ENCODE peak calls at places on chromosomes 7 and 10, in six cellular contexts. A is transverse colon, M is spleen, D is gastrocnemius medialis, R is HepG2, S is endothelial cell of umbilical vein. Z is an unnamed sample.

GRCh38 chr7:50567715-50568261 is 2.6 kb upstream of the DDC start:
- DNase-seq in S (no peak), M (no peak), A (no peak), D (no peak), R (no peak), Z (no peak)

GRCh38 chr10:28236641-28237040 is 66.2 kb downstream of the MPP7 start:
- DNase-seq in R (no peak), M (no peak), A (no peak), S (no peak), D (no peak), Z (no peak)

GRCh38 chr10:86795353-86795752 is 38.9 kb downstream of the BMPR1A start:
- DNase-seq in A (no peak), D (no peak), M (no peak), R (peak; percentile 12), S (no peak), Z (no peak)

GRCh38 chr10:126022841-126023240 is 126.5 kb downstream of the FANK1 start:
- DNase-seq in S (no peak), R (no peak), M (no peak), A (no peak), D (no peak), Z (no peak)

GRCh38 chr10:19572056-19572455 is 244.2 kb upstream of the PLXDC2 start:
- DNase-seq in A (no peak), R (no peak), D (no peak), S (no peak), M (no peak), Z (no peak)

GRCh38 chr7:11252705-11253272 is 279.1 kb downstream of the PHF14 start:
- DNase-seq in S (no peak), R (no peak), A (no peak), M (no peak), D (no peak), Z (no peak)

GRCh38 chr7:155590215-155591023 is 44.1 kb upstream of the CNPY1 start:
- DNase-seq in R (peak; percentile 72), D (no peak), S (no peak), A (peak; percentile 16), M (peak; percentile 91), Z (no peak)

GRCh38 chr10:43679509-43679908 is 30.8 kb upstream of the ZNF32 start:
- DNase-seq in D (peak; percentile 68), R (no peak), A (peak; percentile 44), M (no peak), S (no peak), Z (peak; percentile 83)

DNA sequence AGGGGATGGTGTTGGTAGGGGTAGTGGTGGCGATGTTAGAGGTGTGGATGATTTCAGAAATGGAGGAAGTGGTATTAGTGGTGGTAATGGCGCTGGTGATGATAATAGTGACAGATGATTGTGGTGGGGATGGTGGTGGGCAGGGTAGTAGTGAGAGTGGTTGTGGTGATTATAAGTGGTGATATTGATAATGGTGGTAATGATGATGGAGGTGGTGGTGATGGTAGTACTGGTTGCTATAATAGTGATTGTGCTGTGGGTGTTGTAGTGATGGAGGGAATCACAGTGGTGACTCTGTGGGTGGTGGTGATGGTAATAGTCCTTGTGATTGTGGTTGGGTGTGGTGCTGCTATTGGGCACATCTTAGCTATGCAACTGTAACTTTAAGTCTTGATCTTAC is 61.6 kb upstream of the TBX20 start:
- DNase-seq in M (no peak), D (no peak), S (no peak), R (no peak), A (no peak), Z (no peak)
- TF ChIP-seq POLR2A in M (no peak), D (no peak), S (no peak), R (no peak), A (no peak), Z (no peak)

GRCh38 chr10:62075414-62075813 is 173.9 kb downstream of the ARID5B start:
- DNase-seq in R (no peak), S (no peak), D (no peak), M (no peak), A (no peak), Z (no peak)
- H3K36me3 ChIP-seq in R (peaks cover 83% of the 10 kb centered on the region), S (no peaks in the 10 kb centered on the region), D (peaks cover 13% of the 10 kb centered on the region), M (peaks cover 27% of the 10 kb centered on the region), A (peaks cover 22% of the 10 kb centered on the region), Z (no peaks in the 10 kb centered on the region)

DNA sequence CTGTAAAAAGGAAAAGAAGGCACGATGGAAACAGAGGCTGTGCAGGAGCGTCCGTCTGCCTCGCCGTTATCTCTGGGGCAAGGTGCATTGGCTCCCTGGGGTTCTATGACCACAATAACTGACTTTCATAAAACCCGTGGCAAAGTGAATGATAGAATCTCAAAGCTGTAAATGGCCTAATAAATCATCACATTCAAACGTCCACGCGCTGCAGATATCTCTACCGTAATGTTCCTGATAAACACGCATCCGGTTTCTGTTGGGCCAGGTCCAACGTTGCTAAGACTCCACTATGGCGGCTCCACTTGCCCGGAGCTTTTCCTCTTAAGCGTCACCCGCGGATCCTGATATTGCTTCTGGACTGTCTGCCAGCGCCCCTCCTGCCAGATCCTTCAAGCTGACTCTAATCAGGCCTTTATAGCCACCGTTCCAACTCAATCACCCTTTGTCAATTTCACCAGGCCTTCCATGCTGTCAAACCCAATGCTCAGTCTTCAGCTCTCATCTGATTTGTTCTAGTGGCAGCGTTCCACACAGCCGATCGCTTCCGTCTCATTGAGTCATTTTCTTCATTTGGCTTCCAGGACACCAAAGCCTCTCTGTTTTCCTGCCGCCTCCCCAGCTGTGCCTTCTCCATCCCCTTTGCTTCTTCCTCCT is 265.5 kb upstream of the FOXK1 start:
- DNase-seq in M (no peak), A (peak; percentile 12), D (no peak), S (no peak), R (no peak), Z (no peak)
- H3K4me3 ChIP-seq in M (no peak overlapping the region), A (peak overlapping the region; percentile 13), D (peak overlapping the region; percentile 15), S (no peak overlapping the region), R (no peak overlapping the region), Z (peak overlapping the region; percentile 8)

DNA sequence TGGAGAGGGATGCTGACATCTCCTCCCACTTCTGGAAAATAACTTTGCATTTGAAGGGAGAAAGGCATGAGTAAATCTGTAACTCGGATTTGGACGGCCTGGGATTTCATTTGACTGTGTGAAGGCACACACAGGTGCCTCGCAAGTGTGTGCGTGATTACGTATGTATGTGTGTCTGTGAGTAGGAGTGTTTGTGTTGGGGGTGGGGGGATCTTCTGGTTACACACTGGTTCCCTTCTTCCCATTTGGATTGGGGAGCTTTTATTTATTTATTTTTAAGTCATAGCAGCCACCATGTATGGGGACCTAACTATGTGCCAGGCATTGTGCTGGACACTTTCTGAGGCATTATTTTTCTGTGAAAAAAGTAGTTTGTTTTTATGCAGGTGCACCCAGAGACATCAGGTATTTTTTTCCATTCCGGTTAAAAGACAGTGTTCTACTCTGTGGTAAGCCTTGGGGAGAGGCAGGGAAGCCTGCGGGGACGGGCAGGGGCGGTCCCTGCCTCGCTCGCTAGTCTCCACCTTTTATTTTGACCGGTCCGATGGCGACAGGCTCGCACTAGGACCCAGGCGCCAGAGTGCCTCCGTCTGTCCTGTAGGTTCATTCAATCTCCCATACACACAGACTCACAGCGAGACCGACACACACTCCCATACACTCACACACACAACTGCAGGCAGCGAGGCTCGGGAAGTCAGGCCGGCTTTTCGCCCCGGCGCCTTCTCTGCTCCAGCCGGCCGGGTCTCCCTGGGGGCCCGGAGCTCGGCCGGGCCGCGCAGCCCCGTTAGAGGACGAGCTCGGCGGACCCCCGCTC is at the start of gene MXI1:
- DNase-seq in D (peak; percentile 46), S (peak; percentile 72), R (peak; percentile 44), A (peak; percentile 90), M (peak; percentile 91), Z (no peak)
- TF ChIP-seq POLR2A in D (peak; percentile 66), S (no peak), R (peak; percentile 66), A (peak; percentile 87), M (no peak), Z (no peak)

GRCh38 chr10:104368406-104368805 is 14.8 kb downstream of the CFAP58 start:
- DNase-seq in S (no peak), M (no peak), D (no peak), R (no peak), A (no peak), Z (no peak)
- H3K36me3 ChIP-seq in S (no peaks in the 10 kb centered on the region), M (no peaks in the 10 kb centered on the region), D (no peaks in the 10 kb centered on the region), R (no peaks in the 10 kb centered on the region), A (no peaks in the 10 kb centered on the region), Z (no peaks in the 10 kb centered on the region)

DNA sequence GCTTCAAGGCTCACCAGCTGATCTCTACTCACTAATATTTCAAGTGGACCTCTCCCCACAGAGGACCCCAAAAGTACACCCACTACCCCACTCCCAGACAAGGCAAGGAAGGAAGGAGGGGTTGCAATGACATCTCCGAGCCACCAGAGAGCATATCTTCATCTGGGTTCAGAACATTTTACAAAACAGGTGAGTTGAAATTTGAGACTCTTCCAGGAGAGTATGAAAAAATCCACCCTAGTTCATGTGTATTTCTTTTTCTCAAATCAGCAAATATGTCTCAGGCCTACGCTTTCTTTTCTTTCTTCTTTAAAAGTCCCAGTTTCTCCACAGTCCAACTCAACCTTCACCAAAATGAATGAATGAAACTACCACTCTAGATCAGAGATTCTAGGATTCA is 61.9 kb downstream of the SGMS1 start:
- DNase-seq in D (no peak), R (no peak), M (no peak), S (no peak), A (no peak), Z (no peak)
- H3K4me3 ChIP-seq in D (no peak overlapping the region), R (no peak overlapping the region), M (no peak overlapping the region), S (no peak overlapping the region), A (no peak overlapping the region), Z (no peak overlapping the region)

GRCh38 chr10:132397036-132397541 is at the start of gene PWWP2B:
- DNase-seq in M (peak; percentile 94), D (no peak), S (no peak), R (no peak), A (peak; percentile 72), Z (no peak)
- TF ChIP-seq POLR2A in M (no peak), D (peak; percentile 75), S (no peak), R (no peak), A (peak; percentile 61), Z (no peak)

GRCh38 chr10:46020871-46021553 is 9.4 kb downstream of the NCOA4 start:
- DNase-seq in A (no peak), D (no peak), R (peak; percentile 92), S (no peak), M (no peak), Z (no peak)

GRCh38 chr10:46018453-46019169 is 11.8 kb downstream of the NCOA4 start:
- DNase-seq in A (no peak), D (no peak), M (no peak), R (no peak), S (peak; percentile 86), Z (no peak)

GRCh38 chr10:46019541-46020343 is 10.7 kb downstream of the NCOA4 start:
- DNase-seq in S (peak; percentile 45), A (peak; percentile 16), R (peak; percentile 71), D (peak; percentile 25), M (no peak), Z (no peak)

GRCh38 chr10:46019170-46019528 is 11.3 kb downstream of the NCOA4 start:
- DNase-seq in D (no peak), R (no peak), S (peak; percentile 13), M (no peak), A (no peak), Z (no peak)

GRCh38 chr10:46020344-46020656 is 10.1 kb downstream of the NCOA4 start:
- DNase-seq in M (no peak), A (no peak), S (no peak), R (no peak), D (no peak), Z (no peak)
- H3K36me3 ChIP-seq in M (peaks cover 11% of the 10 kb centered on the region), A (no peaks in the 10 kb centered on the region), S (no peaks in the 10 kb centered on the region), R (peaks cover 37% of the 10 kb centered on the region), D (no peaks in the 10 kb centered on the region), Z (no peaks in the 10 kb centered on the region)

Z was measured in breast epithelium.